ENCODE peak calls at places on chromosomes 7 and 10, in ten cellular contexts. S is colonic mucosa, J is spleen, H is PC-9, E is hepatocyte, X is K562, M is body of pancreas, W is A549, U is brain microvascular endothelial cell, G is kidney. B is an unnamed sample.

GRCh38 chr10:32379314-32379949 is 32.5 kb upstream of the EPC1 start:
- DNase-seq in W (no peak), H (peak), J (no peak), M (peak), S (no peak), G (no peak), X (peak), U (peak), E (peak), B (no peak)

GRCh38 chr7:74583630-74584029 is 73.9 kb upstream of the GTF2I start:
- DNase-seq in M (no peak), H (no peak), S (no peak), J (no peak), G (no peak), X (no peak), E (no peak), W (no peak), U (no peak), B (no peak)

GRCh38 chr7:131629203-131629871 is 72.9 kb upstream of the PODXL start:
- DNase-seq in M (no peak), S (no peak), J (no peak), X (no peak), U (peak), E (no peak), W (peak), G (peak), H (peak), B (no peak)

GRCh38 chr10:93991596-93992284 is 2.0 kb upstream of the PLCE1 start:
- DNase-seq in E (peak), J (no peak), H (peak), M (peak), S (peak), W (peak), G (peak), X (no peak), U (peak), B (no peak)

GRCh38 chr7:146115665-146116451 is 743 bp upstream of the CNTNAP2 start:
- DNase-seq in G (peak), E (peak), W (no peak), H (no peak), S (peak), J (peak), M (peak), U (peak), X (peak), B (peak)

GRCh38 chr7:78398081-78398480 is 599.5 kb downstream of the PHTF2 start:
- DNase-seq in U (no peak), J (no peak), W (no peak), G (no peak), M (no peak), X (no peak), S (no peak), H (no peak), E (no peak), B (no peak)

GRCh38 chr10:52314822-52315552 is 906 bp downstream of the DKK1 start:
- DNase-seq in M (no peak), G (no peak), H (peak), E (peak), J (peak), S (no peak), X (no peak), U (peak), W (peak), B (no peak)

GRCh38 chr10:89283988-89284475 is 17.8 kb upstream of the IFIT2 start:
- DNase-seq in M (peak), U (no peak), J (no peak), E (peak), W (peak), G (peak), H (no peak), X (no peak), S (no peak), B (no peak)

GRCh38 chr7:36391436-36392198 is 2.0 kb downstream of the ANLN start:
- DNase-seq in X (peak), S (no peak), E (no peak), M (no peak), U (no peak), W (no peak), J (no peak), H (peak), G (no peak), B (peak)

GRCh38 chr10:33402748-33403147 is 68.3 kb upstream of the NRP1 start:
- DNase-seq in G (no peak), U (no peak), H (no peak), X (no peak), W (no peak), J (no peak), M (no peak), S (no peak), E (no peak), B (no peak)

GRCh38 chr7:70833726-70834125 is 298.2 kb upstream of the GALNT17 start:
- DNase-seq in M (no peak), H (no peak), S (no peak), J (no peak), U (peak), X (no peak), E (no peak), G (no peak), W (no peak), B (no peak)

GRCh38 chr7:44104880-44105771 is 981 bp downstream of the AEBP1 start:
- DNase-seq in W (no peak), J (peak), S (no peak), U (peak), M (no peak), G (peak), H (peak), X (no peak), E (peak), B (peak)

GRCh38 chr7:77913977-77914607 is 115.5 kb downstream of the PHTF2 start:
- DNase-seq in M (no peak), E (no peak), W (no peak), X (peak), J (no peak), G (no peak), H (no peak), S (no peak), U (peak), B (no peak)

GRCh38 chr10:56135806-56136205 is 225.3 kb downstream of the ZWINT start:
- DNase-seq in G (no peak), H (no peak), M (no peak), E (no peak), U (no peak), J (no peak), W (no peak), S (no peak), X (no peak), B (no peak)

GRCh38 chr7:48259463-48260280 is 88.4 kb downstream of the ABCA13 start:
- DNase-seq in J (no peak), G (no peak), W (no peak), X (no peak), M (no peak), S (no peak), H (no peak), E (no peak), U (no peak), B (no peak)

GRCh38 chr10:11578802-11579255 is 32.6 kb downstream of the USP6NL start:
- DNase-seq in G (no peak), E (no peak), J (no peak), W (no peak), H (no peak), U (no peak), M (no peak), S (no peak), X (no peak), B (peak)

GRCh38 chr7:45682358-45682735 is 108.2 kb downstream of the ADCY1 start:
- DNase-seq in M (no peak), H (no peak), J (peak), S (peak), U (no peak), E (no peak), X (no peak), W (no peak), G (no peak), B (no peak)

GRCh38 chr10:84531396-84531795 is 203.0 kb downstream of the CCSER2 start:
- DNase-seq in U (no peak), G (no peak), S (no peak), J (no peak), M (no peak), H (peak), X (no peak), E (no peak), W (no peak), B (no peak)

GRCh38 chr7:151416135-151416740 is 6.4 kb upstream of the WDR86 start:
- DNase-seq in M (no peak), X (no peak), G (no peak), U (no peak), S (no peak), H (no peak), J (peak), W (no peak), E (no peak), B (no peak)

GRCh38 chr10:75030371-75030770 is 81.1 kb upstream of the SAMD8 start:
- DNase-seq in J (no peak), H (no peak), U (no peak), E (no peak), W (no peak), G (no peak), X (no peak), S (no peak), M (no peak), B (no peak)

GRCh38 chr10:104350146-104350635 is 3.4 kb upstream of the CFAP58 start:
- DNase-seq in M (no peak), J (no peak), E (peak), H (peak), G (no peak), S (peak), X (peak), U (no peak), W (peak), B (peak)

GRCh38 chr10:74177140-74177677 is 26.2 kb downstream of the ADK start:
- DNase-seq in M (peak), W (no peak), H (peak), S (peak), X (peak), J (peak), G (peak), U (peak), E (peak), B (peak)

GRCh38 chr10:6537704-6538103 is 42.4 kb downstream of the PRKCQ start:
- DNase-seq in X (no peak), E (no peak), M (no peak), U (no peak), G (no peak), J (no peak), H (no peak), S (no peak), W (no peak), B (no peak)
- TF ChIP-seq CTCF in X (peak), E (no peak), M (no peak), U (no peak), G (no peak), J (no peak), H (no peak), S (no peak), W (no peak), B (no peak)

DNA sequence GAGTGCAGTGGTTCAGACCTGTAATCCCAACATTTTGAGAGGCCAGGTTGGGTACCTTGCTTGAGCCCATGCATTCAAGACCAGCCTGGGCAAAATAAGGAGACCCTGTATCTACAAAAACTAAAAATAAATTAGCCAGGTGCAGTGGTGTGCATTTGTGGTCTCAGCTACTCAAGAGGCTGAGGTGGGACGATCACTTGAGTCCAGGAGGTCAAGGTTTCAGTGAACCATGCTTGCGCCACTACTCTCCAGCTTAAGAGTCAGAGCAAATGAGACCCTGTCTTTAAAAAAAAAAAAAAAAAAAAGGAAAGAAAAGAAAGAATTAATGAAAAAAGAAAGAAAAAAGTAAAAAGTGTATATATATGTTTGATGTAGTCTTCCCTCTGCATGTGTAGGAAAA is 24.7 kb downstream of the MICU1 start:
- DNase-seq in W (no peak), M (no peak), G (no peak), H (no peak), J (no peak), S (no peak), U (no peak), X (no peak), E (no peak), B (no peak)
- TF ChIP-seq CTCF in W (no peak), M (no peak), G (no peak), H (no peak), J (no peak), S (no peak), U (no peak), X (no peak), E (no peak), B (no peak)

GRCh38 chr7:25180946-25181345 is 47.3 kb downstream of the NPVF start:
- DNase-seq in X (peak), S (no peak), G (no peak), J (no peak), M (no peak), U (no peak), W (no peak), E (no peak), H (no peak), B (no peak)
- TF ChIP-seq CTCF in X (peak), S (no peak), G (no peak), J (no peak), M (no peak), U (peak), W (no peak), E (no peak), H (no peak), B (no peak)

GRCh38 chr10:17802350-17802749 is 6.8 kb upstream of the MRC1 start:
- DNase-seq in S (no peak), J (no peak), M (no peak), E (no peak), H (no peak), W (no peak), X (no peak), G (no peak), U (no peak), B (no peak)

GRCh38 chr10:17805440-17805839 is 3.7 kb upstream of the MRC1 start:
- DNase-seq in E (no peak), U (no peak), H (no peak), S (no peak), J (no peak), X (no peak), G (no peak), W (no peak), M (no peak), B (no peak)

GRCh38 chr10:17801507-17801906 is 7.6 kb upstream of the MRC1 start:
- DNase-seq in H (no peak), W (no peak), M (no peak), J (no peak), U (no peak), X (no peak), G (no peak), E (no peak), S (peak), B (no peak)

GRCh38 chr10:17805921-17806577 is 3.1 kb upstream of the MRC1 start:
- DNase-seq in J (no peak), H (no peak), X (peak), M (no peak), W (no peak), S (no peak), U (no peak), E (no peak), G (no peak), B (no peak)

GRCh38 chr10:17802966-17803365 is 6.2 kb upstream of the MRC1 start:
- DNase-seq in U (peak), W (no peak), J (no peak), H (no peak), E (no peak), X (no peak), S (no peak), M (no peak), G (no peak), B (no peak)
- TF ChIP-seq CTCF in U (no peak), W (no peak), J (no peak), H (no peak), E (no peak), X (no peak), S (no peak), M (no peak), G (no peak), B (no peak)

GRCh38 chr10:48648172-48648942 is 36.3 kb upstream of the WDFY4 start:
- DNase-seq in U (no peak), H (no peak), G (no peak), E (no peak), J (no peak), S (no peak), X (no peak), M (no peak), W (no peak), B (no peak)

GRCh38 chr10:48652344-48652743 is 32.3 kb upstream of the WDFY4 start:
- DNase-seq in M (no peak), U (no peak), H (no peak), E (no peak), W (no peak), S (no peak), G (no peak), J (no peak), X (no peak), B (no peak)

GRCh38 chr10:48651293-48651692 is 33.4 kb upstream of the WDFY4 start:
- DNase-seq in U (no peak), S (no peak), M (no peak), H (no peak), W (no peak), J (no peak), G (no peak), E (no peak), X (no peak), B (no peak)

GRCh38 chr10:48651839-48652238 is 32.8 kb upstream of the WDFY4 start:
- DNase-seq in M (no peak), W (no peak), J (no peak), H (no peak), U (no peak), G (no peak), X (no peak), S (no peak), E (no peak), B (no peak)

DNA sequence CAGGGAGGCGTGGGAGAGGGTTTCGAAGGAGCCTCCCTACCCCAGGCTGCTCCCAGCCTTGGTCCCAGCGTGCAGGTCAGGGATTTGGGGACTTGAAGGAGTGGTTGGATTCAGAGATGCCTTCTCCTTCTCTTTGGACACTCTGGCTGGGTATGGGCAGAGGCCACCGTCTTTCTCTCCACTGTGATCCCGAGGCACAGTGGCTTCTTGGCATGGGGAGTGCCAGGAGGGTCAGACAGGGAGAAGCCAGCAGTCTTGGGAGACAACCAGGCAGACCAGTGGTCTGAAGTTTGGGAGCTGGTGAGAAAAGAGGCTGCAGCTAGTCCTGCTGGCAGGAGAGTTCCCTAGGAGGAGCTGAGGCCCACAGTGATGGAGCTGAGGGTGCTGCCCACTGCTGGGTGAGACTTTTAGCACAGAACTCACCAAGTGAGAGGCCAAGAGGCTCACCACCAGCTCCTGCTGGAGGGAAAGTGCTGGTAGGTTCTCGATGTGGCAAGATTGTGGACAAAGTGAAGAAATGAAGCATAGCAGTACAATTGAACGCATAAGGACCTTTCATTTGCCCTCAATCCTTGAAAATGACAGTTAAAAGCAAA is 35.2 kb upstream of the WDFY4 start:
- DNase-seq in H (no peak), J (no peak), W (no peak), G (no peak), X (no peak), E (no peak), S (no peak), M (no peak), U (no peak), B (no peak)
- TF ChIP-seq CTCF in H (no peak), J (no peak), W (no peak), G (no peak), X (no peak), E (peak), S (no peak), M (no peak), U (peak), B (no peak)

DNA sequence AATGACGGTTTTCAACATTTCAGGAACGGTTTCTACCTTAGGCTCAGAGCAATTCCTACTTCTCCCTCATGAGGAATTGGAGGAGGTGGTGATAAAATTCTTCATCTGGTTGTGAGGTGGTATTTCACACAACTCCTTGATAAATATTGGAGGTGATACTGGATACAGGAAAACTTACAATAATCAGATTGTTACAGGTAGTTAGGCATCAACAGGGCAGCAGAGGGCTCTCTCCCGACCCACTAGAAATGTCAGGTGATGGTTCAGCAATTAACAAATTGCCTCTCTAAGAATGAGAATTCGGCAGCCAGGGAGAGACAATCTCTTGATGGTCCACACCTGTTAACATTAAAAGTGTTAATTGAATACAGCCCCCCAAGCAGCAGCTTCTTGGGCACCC is 22.6 kb downstream of the ZNF786 start:
- DNase-seq in W (no peak), J (no peak), G (no peak), M (no peak), H (no peak), S (no peak), E (no peak), U (no peak), X (no peak), B (no peak)
- TF ChIP-seq CTCF in W (peak), J (no peak), G (no peak), M (no peak), H (peak), S (no peak), E (no peak), U (peak), X (no peak), B (peak)